ENCODE peak calls at places on chromosomes 1 and 21, in seven cellular contexts. T, S, L, H, R, K and P are unnamed samples.

GRCh38 chr1:155729031-155729898 is 40.4 kb downstream of the DAP3 start:
- DNase-seq in R (peak), H (no peak), L (peak), S (peak), K (no peak), T (peak), P (no peak)

GRCh38 chr1:17922833-17923232 is 167.7 kb downstream of the ACTL8 start:
- DNase-seq in S (no peak), T (peak), L (peak), K (no peak), H (no peak), R (peak), P (peak)

GRCh38 chr1:52905376-52905698 is 16.2 kb downstream of the ECHDC2 start:
- DNase-seq in H (no peak), S (no peak), R (no peak), K (no peak), T (no peak), L (no peak), P (no peak)

GRCh38 chr1:7117599-7118281 is 332.5 kb downstream of the CAMTA1 start:
- DNase-seq in L (peak), R (peak), T (no peak), S (peak), K (no peak), H (no peak), P (peak)

GRCh38 chr1:91745649-91746383 is 140.1 kb downstream of the TGFBR3 start:
- DNase-seq in L (no peak), R (peak), K (no peak), S (no peak), T (no peak), H (no peak), P (no peak)

GRCh38 chr1:117128323-117129079 is 7.0 kb upstream of the TRIM45 start:
- DNase-seq in R (peak), S (peak), T (peak), L (no peak), H (no peak), K (no peak), P (no peak)

GRCh38 chr21:35563885-35564451 is 496.4 kb downstream of the SETD4 start:
- DNase-seq in T (no peak), K (no peak), R (peak), H (no peak), S (peak), L (no peak), P (peak)

GRCh38 chr21:26137379-26138060 is 33.0 kb downstream of the APP start:
- DNase-seq in K (no peak), R (no peak), H (no peak), S (peak), L (no peak), T (peak), P (no peak)

GRCh38 chr1:35430762-35431161 is 126.4 kb downstream of the KIAA0319L start:
- DNase-seq in S (no peak), K (no peak), L (no peak), T (no peak), R (no peak), H (no peak), P (no peak)

GRCh38 chr1:203146537-203146936 is 19.0 kb downstream of the ADORA1 start:
- DNase-seq in K (no peak), R (no peak), L (no peak), S (no peak), H (no peak), T (no peak), P (peak)

GRCh38 chr1:233566886-233567285 is 47.0 kb upstream of the KCNK1 start:
- DNase-seq in K (no peak), T (no peak), L (no peak), H (no peak), S (no peak), R (no peak), P (no peak)

GRCh38 chr1:197771388-197771787 is 3.9 kb downstream of the DENND1B start:
- DNase-seq in T (no peak), L (no peak), S (no peak), H (no peak), R (no peak), K (no peak), P (no peak)

GRCh38 chr1:88035578-88035977 is 648.5 kb upstream of the PKN2 start:
- DNase-seq in R (no peak), K (no peak), L (no peak), H (no peak), T (no peak), S (no peak), P (no peak)

GRCh38 chr1:28365864-28366263 is 3.7 kb upstream of the PHACTR4 start:
- DNase-seq in L (no peak), H (no peak), R (no peak), T (peak), K (no peak), S (no peak), P (no peak)

GRCh38 chr1:117537291-117537920 is 68.4 kb upstream of the TENT5C start:
- DNase-seq in K (no peak), L (no peak), H (peak), S (no peak), R (no peak), T (peak), P (no peak)

GRCh38 chr21:16532841-16533240 is 803.1 kb downstream of the USP25 start:
- DNase-seq in H (no peak), L (no peak), R (peak), T (no peak), S (peak), K (no peak), P (no peak)

GRCh38 chr1:1306070-1306660 is 1.6 kb downstream of the ACAP3 start:
- DNase-seq in S (no peak), R (no peak), T (no peak), K (no peak), L (peak), H (no peak), P (no peak)

GRCh38 chr1:18922319-18922726 is 20.0 kb upstream of the ALDH4A1 start:
- DNase-seq in T (peak), K (no peak), S (peak), R (peak), L (no peak), H (no peak), P (peak)

GRCh38 chr1:162019006-162019405 is 4.7 kb downstream of the OLFML2B start:
- DNase-seq in T (peak), L (peak), R (peak), S (peak), K (no peak), H (no peak), P (no peak)

GRCh38 chr21:39345440-39345839 is 3.4 kb downstream of the HMGN1 start:
- DNase-seq in L (no peak), H (no peak), S (no peak), T (no peak), R (no peak), K (no peak), P (no peak)
- H3K4me3 ChIP-seq in L (peak), H (no peak), S (no peak), T (peak), R (no peak), K (no peak), P (peak)

GRCh38 chr1:201119206-201119814 is 7.1 kb upstream of the CACNA1S start:
- DNase-seq in H (no peak), T (peak), K (peak), S (peak), L (peak), R (peak), P (no peak)
- H3K4me3 ChIP-seq in H (no peak), T (no peak), K (no peak), S (no peak), L (no peak), R (no peak), P (no peak)

GRCh38 chr1:61053281-61053711 is 29.1 kb upstream of the NFIA start:
- DNase-seq in S (no peak), K (no peak), H (no peak), R (no peak), T (no peak), L (no peak), P (no peak)

GRCh38 chr1:61050541-61051454 is 31.6 kb upstream of the NFIA start:
- DNase-seq in K (no peak), S (no peak), L (peak), T (peak), R (peak), H (peak), P (peak)

GRCh38 chr1:61053712-61054608 is 28.4 kb upstream of the NFIA start:
- DNase-seq in S (no peak), R (no peak), T (no peak), H (peak), K (peak), L (peak), P (peak)

GRCh38 chr1:61051455-61052392 is 30.6 kb upstream of the NFIA start:
- DNase-seq in R (no peak), H (no peak), L (no peak), T (no peak), K (no peak), S (peak), P (no peak)

DNA sequence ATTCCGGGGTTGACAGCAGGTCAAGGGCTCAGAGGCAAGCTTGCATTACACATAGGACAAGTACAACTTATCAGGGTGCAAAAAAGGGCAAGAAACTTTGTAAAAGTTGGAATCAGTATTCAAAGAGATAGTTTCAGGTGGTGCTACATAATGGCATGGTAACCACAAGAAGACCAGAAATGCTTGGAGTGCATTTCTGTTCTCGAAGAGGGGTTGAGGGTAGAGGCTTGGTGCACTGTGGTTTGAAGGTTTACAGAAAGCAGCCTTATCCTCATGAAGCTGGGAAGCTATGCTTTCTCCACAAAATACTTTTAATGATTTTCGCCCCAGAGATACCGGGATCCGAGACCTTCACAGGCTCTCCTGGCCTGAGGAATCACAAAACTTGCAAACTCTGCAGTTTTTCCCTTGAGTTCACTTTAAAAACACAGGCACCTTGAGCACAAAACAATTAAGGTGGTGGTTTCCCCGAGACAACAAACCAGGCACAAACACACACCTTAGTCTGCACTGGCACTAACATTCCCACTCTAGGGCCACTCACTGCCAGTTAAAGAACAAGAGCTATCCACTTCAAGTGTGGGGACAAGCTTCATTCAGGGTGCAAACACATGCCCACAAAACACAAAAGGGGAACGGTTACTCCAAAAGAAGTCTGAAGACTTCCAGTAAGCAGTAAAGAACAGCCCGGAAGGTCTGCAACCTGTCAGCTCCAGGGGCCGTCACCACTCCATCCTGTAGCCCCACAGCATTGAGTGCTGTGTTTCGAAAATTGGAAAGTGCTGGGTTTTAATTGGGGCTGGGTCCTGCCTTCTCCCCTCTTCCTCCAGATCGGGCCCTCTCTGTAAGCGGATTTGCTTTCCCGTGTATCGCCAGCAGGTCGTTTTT is 29.7 kb upstream of the NFIA start:
- DNase-seq in T (no peak), R (no peak), L (no peak), S (no peak), H (no peak), K (no peak), P (no peak)
- H3K4me3 ChIP-seq in T (no peak), R (no peak), L (no peak), S (no peak), H (no peak), K (no peak), P (peak)

GRCh38 chr1:168371477-168371876 is 90.8 kb downstream of the TBX19 start:
- DNase-seq in S (no peak), L (no peak), K (no peak), R (no peak), H (no peak), T (no peak), P (no peak)

GRCh38 chr1:168372857-168373520 is 92.3 kb downstream of the TBX19 start:
- DNase-seq in H (no peak), T (no peak), L (peak), S (no peak), K (no peak), R (no peak), P (no peak)

GRCh38 chr1:168372307-168372706 is 91.6 kb downstream of the TBX19 start:
- DNase-seq in L (no peak), R (no peak), T (no peak), S (no peak), K (no peak), H (no peak), P (no peak)

GRCh38 chr1:168368131-168368530 is 87.5 kb downstream of the TBX19 start:
- DNase-seq in R (no peak), S (no peak), H (no peak), K (no peak), L (no peak), T (peak), P (no peak)

DNA sequence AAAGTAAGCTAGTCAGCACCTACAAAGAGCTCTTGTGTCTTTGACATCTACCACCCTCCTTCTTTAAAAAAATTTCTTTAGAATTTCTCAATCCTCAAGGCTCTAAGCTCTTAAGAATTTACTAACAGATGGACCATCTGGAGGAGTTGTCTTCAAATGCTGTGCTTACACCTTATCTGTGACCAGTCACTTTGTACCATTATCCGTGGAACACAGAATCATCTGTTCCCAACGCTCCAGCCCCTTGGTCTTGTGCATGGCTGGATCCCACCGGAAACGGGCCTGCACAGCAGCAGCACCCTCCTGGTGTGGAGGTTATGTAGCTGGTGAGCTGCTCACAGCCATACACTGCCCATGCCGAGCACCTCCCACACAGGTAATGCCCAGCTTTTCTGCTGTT is 89.0 kb downstream of the TBX19 start:
- DNase-seq in R (no peak), H (no peak), T (no peak), K (no peak), L (no peak), S (no peak), P (no peak)
- H3K4me3 ChIP-seq in R (no peak), H (no peak), T (no peak), K (no peak), L (no peak), S (no peak), P (no peak)

GRCh38 chr1:156881663-156882062 is 11.9 kb upstream of the PEAR1 start:
- DNase-seq in K (no peak), L (no peak), R (no peak), H (no peak), T (no peak), S (no peak), P (no peak)

GRCh38 chr1:156881101-156881500 is 12.4 kb upstream of the PEAR1 start:
- DNase-seq in S (no peak), K (no peak), H (no peak), T (no peak), R (no peak), L (no peak), P (no peak)

GRCh38 chr1:156877433-156877832 is 16.1 kb upstream of the PEAR1 start:
- DNase-seq in H (no peak), R (no peak), T (no peak), L (no peak), S (no peak), K (no peak), P (no peak)

GRCh38 chr1:156880473-156880872 is 13.0 kb upstream of the PEAR1 start:
- DNase-seq in H (no peak), R (no peak), S (no peak), T (no peak), K (no peak), L (no peak), P (no peak)

GRCh38 chr1:156879876-156880275 is 13.6 kb upstream of the PEAR1 start:
- DNase-seq in S (no peak), K (no peak), L (no peak), H (no peak), T (no peak), R (no peak), P (no peak)
- H3K4me3 ChIP-seq in S (no peak), K (no peak), L (no peak), H (no peak), T (no peak), R (no peak), P (no peak)

GRCh38 chr1:218350909-218351616 is 5.9 kb downstream of the TGFB2 start:
- DNase-seq in H (no peak), T (peak), L (no peak), S (peak), R (peak), K (no peak), P (no peak)
- H3K4me3 ChIP-seq in H (peak), T (peak), L (no peak), S (peak), R (peak), K (peak), P (peak)